ENCODE peak calls at places on chromosomes 5 and 9, in nine cellular contexts. Y is PC-9, K is lower lobe of right lung, J is upper lobe of right lung, G is foreskin fibroblast, S is astrocyte of the spinal cord, O is HCT116, N is neuronal stem cell, P is GM12865. R is an unnamed sample.

GRCh38 chr9:107142896-107143603 is 140.0 kb upstream of the RAD23B start:
- DNase-seq in Y (no peak), K (no peak), J (no peak), G (no peak), S (peak), O (no peak), N (no peak), P (no peak), R (no peak)

GRCh38 chr5:175675873-175676272 is 18.0 kb downstream of the HRH2 start:
- DNase-seq in Y (no peak), K (no peak), J (no peak), G (no peak), S (no peak), O (no peak), N (no peak), P (no peak), R (no peak)

GRCh38 chr5:77076961-77077820 is 9.9 kb downstream of the ZBED3 start:
- DNase-seq in Y (no peak), K (peak), J (peak), G (peak), S (peak), O (no peak), N (peak), P (peak), R (no peak)

GRCh38 chr9:37503736-37504135 is 18.0 kb downstream of the POLR1E start:
- DNase-seq in Y (no peak), K (peak), J (no peak), G (peak), S (no peak), O (no peak), N (no peak), P (peak), R (no peak)

GRCh38 chr5:38926121-38926520 is 80.3 kb downstream of the OSMR start:
- DNase-seq in Y (no peak), K (no peak), J (no peak), G (peak), S (peak), O (no peak), N (no peak), P (no peak), R (no peak)

GRCh38 chr5:144093868-144094267 is 76.6 kb downstream of the YIPF5 start:
- DNase-seq in Y (no peak), K (no peak), J (no peak), G (no peak), S (no peak), O (no peak), N (no peak), P (peak), R (no peak)

GRCh38 chr5:152113401-152113800 is 188.8 kb upstream of the GLRA1 start:
- DNase-seq in Y (no peak), K (no peak), J (no peak), G (no peak), S (peak), O (peak), N (no peak), P (peak), R (no peak)

GRCh38 chr9:98789765-98790600 is 6.4 kb downstream of the ANKS6 start:
- DNase-seq in Y (no peak), K (no peak), J (no peak), G (no peak), S (no peak), O (no peak), N (no peak), P (no peak), R (no peak)

GRCh38 chr9:87876708-87877107 is 6.0 kb upstream of the SPATA31E1 start:
- DNase-seq in Y (no peak), K (no peak), J (no peak), G (no peak), S (no peak), O (no peak), N (no peak), P (no peak), R (no peak)

GRCh38 chr5:59536875-59537274 is 356.7 kb downstream of the PDE4D start:
- DNase-seq in Y (no peak), K (no peak), J (no peak), G (no peak), S (no peak), O (no peak), N (no peak), P (no peak), R (no peak)

GRCh38 chr9:22008662-22009562 is at the start of gene CDKN2B:
- DNase-seq in Y (peak), K (peak), J (peak), G (peak), S (peak), O (peak), N (peak), P (peak), R (peak)

GRCh38 chr5:104353371-104353770 is 790.8 kb upstream of the NUDT12 start:
- DNase-seq in Y (no peak), K (no peak), J (no peak), G (no peak), S (no peak), O (peak), N (no peak), P (no peak), R (no peak)

GRCh38 chr9:112772215-112772509 is 21.6 kb downstream of the SNX30 start:
- DNase-seq in Y (no peak), K (no peak), J (no peak), G (no peak), S (no peak), O (no peak), N (no peak), P (no peak), R (no peak)
- H3K4me3 ChIP-seq in Y (no peak), K (no peak), J (no peak), G (no peak), S (no peak), O (no peak), N (no peak), P (no peak), R (peak)

GRCh38 chr5:157955541-157956172 is 96.7 kb upstream of the CLINT1 start:
- DNase-seq in Y (peak), K (no peak), J (no peak), G (no peak), S (no peak), O (no peak), N (no peak), P (no peak), R (no peak)
- H3K4me3 ChIP-seq in Y (no peak), K (no peak), J (no peak), G (no peak), S (no peak), O (no peak), N (no peak), P (no peak), R (no peak)

DNA sequence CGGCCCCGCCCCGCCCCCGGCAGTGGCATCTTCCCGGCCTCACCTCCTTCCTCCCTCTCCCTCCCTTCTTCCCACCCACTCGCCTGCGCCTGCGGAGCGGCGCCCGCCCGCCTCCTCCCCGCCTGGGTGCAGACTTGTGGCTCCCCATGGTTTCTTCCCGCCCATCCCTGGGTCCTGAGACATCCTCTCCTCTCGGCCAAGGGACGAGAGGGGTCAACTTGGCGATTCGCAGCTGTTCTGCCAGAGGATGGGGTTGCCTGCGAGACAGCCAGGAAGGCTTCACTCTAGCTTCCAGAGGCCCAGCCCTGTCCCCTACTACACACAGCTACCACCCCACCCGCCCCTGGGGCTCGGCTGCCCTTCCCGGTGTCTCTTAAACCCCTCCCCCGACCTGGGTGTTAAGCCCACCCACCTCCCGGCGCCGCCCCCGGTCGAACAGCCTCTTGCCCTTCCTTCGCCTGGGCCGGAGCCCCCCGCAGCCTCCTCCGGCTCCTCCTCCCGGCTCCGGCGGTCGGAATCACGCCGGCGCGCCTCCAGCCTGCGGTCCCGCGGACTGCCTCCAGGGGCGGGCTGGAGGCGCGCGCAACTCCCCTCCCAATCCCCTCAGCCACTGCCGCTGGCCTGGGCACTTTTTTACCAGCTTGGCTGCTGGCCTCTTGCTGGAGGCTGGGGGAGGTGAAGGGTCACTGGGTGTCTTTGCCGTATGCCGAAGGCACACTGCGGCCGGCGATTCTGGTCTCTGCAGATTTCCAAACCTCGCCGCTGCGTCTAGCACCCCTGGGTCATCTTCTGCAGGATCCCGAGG is 1.9 kb downstream of the JADE2 start:
- DNase-seq in Y (peak), K (peak), J (peak), G (peak), S (peak), O (no peak), N (peak), P (peak), R (peak)
- H3K4me3 ChIP-seq in Y (peak), K (peak), J (peak), G (peak), S (peak), O (peak), N (peak), P (peak), R (peak)

DNA sequence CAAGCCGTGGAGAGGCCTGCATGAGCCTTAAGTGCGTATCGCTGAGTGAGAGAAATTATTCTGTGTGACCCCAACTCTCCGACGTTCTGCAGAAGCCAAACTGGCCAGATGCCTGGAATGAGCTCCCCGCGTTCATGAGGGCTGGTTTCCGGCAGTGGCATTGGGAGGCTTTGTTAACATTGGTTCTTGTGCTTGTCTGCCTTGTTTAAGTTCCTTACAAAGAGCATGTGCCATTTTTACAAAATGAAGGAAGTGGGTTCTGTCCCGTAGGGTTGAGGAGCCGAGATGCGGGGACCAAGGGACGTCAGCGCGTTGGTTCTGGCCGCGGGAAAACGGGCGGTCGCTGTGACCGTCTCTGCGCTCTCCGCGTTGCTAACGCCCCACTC is 13.2 kb downstream of the RABL6 start:
- DNase-seq in Y (no peak), K (no peak), J (no peak), G (no peak), S (peak), O (no peak), N (no peak), P (no peak), R (no peak)
- H3K4me3 ChIP-seq in Y (no peak), K (peak), J (peak), G (no peak), S (peak), O (no peak), N (no peak), P (no peak), R (peak)

DNA sequence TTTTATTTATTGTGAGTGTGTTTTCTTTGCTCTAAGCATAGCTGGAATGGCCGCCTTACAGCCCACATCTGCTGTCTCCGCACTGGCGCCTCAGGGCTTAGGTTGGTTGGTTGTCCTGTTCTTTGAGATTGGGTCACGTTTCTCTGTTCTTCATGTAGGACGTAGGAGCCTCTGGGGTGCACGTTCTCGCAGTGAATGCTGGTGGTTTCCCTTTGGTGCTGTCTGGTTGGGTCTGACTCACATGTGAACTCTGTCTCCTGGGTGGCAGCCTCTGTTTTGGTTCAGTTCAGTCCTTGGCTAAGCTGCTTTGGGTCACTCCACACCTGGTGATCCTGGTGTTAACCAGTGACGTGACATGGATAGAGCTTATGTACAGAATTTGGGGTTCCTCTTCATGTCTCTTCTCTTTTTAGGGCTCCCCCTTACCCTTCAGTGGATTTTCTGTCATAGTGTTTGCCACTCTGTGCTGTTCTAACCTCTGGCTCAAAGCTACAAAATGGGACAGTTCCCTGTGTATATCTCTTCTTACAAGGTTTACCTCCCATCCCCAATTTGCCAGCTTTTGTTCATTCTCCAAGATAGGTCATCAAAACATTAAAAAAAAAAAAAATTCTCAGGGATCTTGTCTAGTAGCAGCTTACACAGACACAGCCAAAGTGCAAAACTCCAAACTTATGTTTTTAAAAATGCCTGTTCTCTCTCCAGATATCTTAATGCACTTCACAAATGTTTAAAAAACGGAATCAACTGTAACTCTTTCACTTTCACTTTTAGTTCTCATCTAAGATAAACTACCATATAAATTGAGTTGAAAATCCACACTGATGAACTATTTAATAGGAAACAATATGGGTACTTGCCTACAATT is 12.8 kb upstream of the LPCAT1 start:
- DNase-seq in Y (no peak), K (peak), J (peak), G (no peak), S (no peak), O (no peak), N (no peak), P (peak), R (peak)
- H3K4me3 ChIP-seq in Y (no peak), K (peak), J (peak), G (peak), S (no peak), O (no peak), N (no peak), P (peak), R (peak)

DNA sequence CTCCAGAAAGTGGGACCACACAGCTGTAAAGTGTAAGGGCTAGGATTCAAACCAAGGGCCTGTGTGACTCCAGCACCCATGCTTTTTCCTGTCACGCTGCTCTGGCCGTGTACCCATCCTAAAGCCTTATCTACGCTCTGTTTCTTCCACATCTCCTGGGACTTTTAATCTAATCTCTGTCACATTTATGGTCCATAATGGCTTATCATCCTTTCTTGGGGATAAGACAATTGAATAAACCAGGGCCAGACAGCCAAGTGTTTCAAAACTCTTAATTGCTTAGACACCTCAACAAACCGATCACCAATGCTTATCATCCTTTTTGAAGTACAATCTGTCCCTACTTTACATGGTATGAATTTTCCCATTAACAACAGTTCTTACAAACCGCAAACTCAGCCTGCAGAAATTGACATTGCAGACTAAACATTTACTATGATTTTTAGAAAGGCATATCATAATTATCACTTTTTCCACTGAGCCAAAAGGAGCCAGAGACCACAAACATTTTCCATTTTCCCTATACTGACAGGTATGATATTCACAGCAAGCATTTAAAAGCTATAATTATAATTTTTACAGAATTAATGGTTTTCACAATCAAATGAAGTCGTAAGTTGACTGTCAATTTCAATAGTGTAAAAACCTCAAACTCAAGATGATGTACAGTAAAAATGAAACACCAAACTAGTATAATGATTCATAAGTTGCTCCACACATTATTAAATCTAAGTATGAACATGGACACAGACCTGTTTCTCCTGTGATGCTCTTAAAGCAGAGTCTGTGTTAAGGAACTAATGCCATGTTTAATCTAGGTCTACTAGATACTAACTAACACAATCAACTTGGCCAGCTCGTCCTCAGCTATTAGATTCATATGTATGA is 99.5 kb downstream of the FBXW11 start:
- DNase-seq in Y (no peak), K (no peak), J (no peak), G (no peak), S (no peak), O (no peak), N (no peak), P (peak), R (no peak)
- H3K4me3 ChIP-seq in Y (no peak), K (no peak), J (no peak), G (no peak), S (no peak), O (no peak), N (no peak), P (no peak), R (no peak)

GRCh38 chr9:127767909-127768331 is 10.5 kb downstream of the SH2D3C start:
- DNase-seq in Y (no peak), K (no peak), J (no peak), G (no peak), S (peak), O (no peak), N (no peak), P (no peak), R (no peak)
- H3K4me3 ChIP-seq in Y (no peak), K (peak), J (peak), G (no peak), S (no peak), O (no peak), N (no peak), P (no peak), R (peak)

DNA sequence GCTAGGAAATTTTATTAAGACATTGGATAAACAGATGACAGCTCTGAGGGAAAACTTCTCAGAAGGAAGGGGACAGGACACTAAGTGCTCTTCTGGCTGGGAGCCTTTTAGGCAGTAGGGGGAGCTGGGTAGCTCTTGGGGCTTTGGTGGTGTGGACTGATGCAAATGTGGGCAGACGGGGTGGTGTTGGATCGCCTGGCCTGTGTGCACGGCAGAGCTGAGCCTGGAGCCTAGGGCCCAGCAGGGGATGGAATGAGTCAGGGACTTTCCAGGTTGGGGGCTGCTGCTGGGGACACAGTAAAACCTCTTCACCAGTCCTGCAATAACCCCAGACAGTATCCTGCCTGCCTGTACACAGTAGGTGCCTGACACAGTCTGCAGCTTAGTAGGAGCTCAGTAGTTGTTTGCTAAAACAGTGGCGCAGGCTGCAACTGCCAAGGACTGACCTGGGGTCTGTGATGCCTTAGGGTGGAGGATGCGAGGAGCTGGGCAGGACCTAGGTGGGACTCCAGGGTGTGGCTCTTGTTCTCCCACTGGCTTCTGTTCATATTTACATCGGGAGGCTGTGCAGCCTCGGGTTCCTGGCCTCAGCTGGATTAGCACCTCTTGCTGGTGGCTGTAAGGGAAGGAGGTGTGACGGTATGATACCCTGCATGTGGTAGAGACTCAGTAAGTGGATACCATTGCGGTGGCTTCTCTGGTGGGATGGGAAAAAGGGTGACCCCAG is 83.8 kb downstream of the DAB2IP start:
- DNase-seq in Y (peak), K (no peak), J (no peak), G (peak), S (peak), O (no peak), N (no peak), P (peak), R (no peak)
- H3K4me3 ChIP-seq in Y (peak), K (peak), J (no peak), G (no peak), S (no peak), O (peak), N (no peak), P (no peak), R (peak)

GRCh38 chr9:88991066-88992030 is at the start of gene S1PR3:
- DNase-seq in Y (no peak), K (peak), J (peak), G (peak), S (peak), O (no peak), N (peak), P (no peak), R (peak)
- H3K4me3 ChIP-seq in Y (peak), K (peak), J (peak), G (peak), S (peak), O (no peak), N (peak), P (no peak), R (peak)

R was measured in coronary artery.